ENCODE peak calls at places on chromosomes 1 and 21, in four cellular contexts. One of them, this sample, is unnamed.
A peak's percentile ranks its signal among the peaks of the same experiment; 100 is the strongest.

GRCh38 chr1:14259191-14259757 is 339.2 kb upstream of the KAZN start:
- DNase-seq in mesenchymal stem cell: no peak
- DNase-seq in neuronal stem cell: no peak
- DNase-seq in H1: no peak
- DNase-seq in this sample: no peak

GRCh38 chr1:18907914-18908845 is 5.8 kb upstream of the ALDH4A1 start:
- DNase-seq in mesenchymal stem cell: no peak
- DNase-seq in H1: no peak
- DNase-seq in neuronal stem cell: no peak
- DNase-seq in this sample: no peak

GRCh38 chr1:10945988-10946387 is 66.5 kb upstream of the TARDBP start:
- DNase-seq in mesenchymal stem cell: no peak
- DNase-seq in neuronal stem cell: no peak
- DNase-seq in H1: no peak
- DNase-seq in this sample: no peak

GRCh38 chr1:151763990-151764389 is 694 bp upstream of the MRPL9 start:
- DNase-seq in neuronal stem cell: no peak
- DNase-seq in mesenchymal stem cell: no peak
- DNase-seq in H1: no peak
- DNase-seq in this sample: no peak

GRCh38 chr1:10687782-10688408 is 108.6 kb downstream of the CASZ1 start:
- DNase-seq in mesenchymal stem cell: peak; percentile 48
- DNase-seq in H1: no peak
- DNase-seq in neuronal stem cell: no peak
- DNase-seq in this sample: no peak

GRCh38 chr1:20184481-20184900 is 1.4 kb upstream of the UBXN10 start:
- DNase-seq in H1: no peak
- DNase-seq in neuronal stem cell: no peak
- DNase-seq in mesenchymal stem cell: no peak
- DNase-seq in this sample: peak; percentile 73

GRCh38 chr1:54334996-54335395 is 71.2 kb downstream of the SSBP3 start:
- DNase-seq in mesenchymal stem cell: peak; percentile 88
- DNase-seq in neuronal stem cell: no peak
- DNase-seq in H1: no peak
- DNase-seq in this sample: no peak

GRCh38 chr21:41411449-41412089 is 14.5 kb upstream of the MX1 start:
- DNase-seq in H1: no peak
- DNase-seq in neuronal stem cell: no peak
- DNase-seq in mesenchymal stem cell: peak; percentile 2
- DNase-seq in this sample: peak; percentile 11

GRCh38 chr1:220062629-220063028 is 16.3 kb upstream of the EPRS1 start:
- DNase-seq in mesenchymal stem cell: no peak
- DNase-seq in H1: no peak
- DNase-seq in neuronal stem cell: no peak
- DNase-seq in this sample: no peak

GRCh38 chr1:151828931-151829330 is 2.7 kb downstream of the RORC start:
- DNase-seq in mesenchymal stem cell: peak; percentile 20
- DNase-seq in H1: no peak
- DNase-seq in neuronal stem cell: peak; percentile 65
- DNase-seq in this sample: no peak

GRCh38 chr1:174974711-174975111 is 25.0 kb upstream of the CACYBP start:
- DNase-seq in H1: no peak
- DNase-seq in neuronal stem cell: no peak
- DNase-seq in mesenchymal stem cell: no peak
- DNase-seq in this sample: peak; percentile 72

GRCh38 chr21:42565206-42565810 is 51.7 kb downstream of the SLC37A1 start:
- DNase-seq in H1: no peak
- DNase-seq in neuronal stem cell: no peak
- DNase-seq in mesenchymal stem cell: no peak
- DNase-seq in this sample: no peak

GRCh38 chr1:41379741-41380130 is 18.5 kb downstream of the FOXO6 start:
- DNase-seq in mesenchymal stem cell: no peak
- DNase-seq in H1: no peak
- DNase-seq in neuronal stem cell: no peak
- DNase-seq in this sample: no peak

GRCh38 chr1:25462732-25463131 is 32.0 kb downstream of the MACO1 start:
- DNase-seq in neuronal stem cell: no peak
- DNase-seq in H1: no peak
- DNase-seq in mesenchymal stem cell: no peak
- DNase-seq in this sample: no peak

GRCh38 chr1:94044290-94044790 is 76.6 kb downstream of the ABCA4 start:
- DNase-seq in H1: no peak
- DNase-seq in neuronal stem cell: no peak
- DNase-seq in mesenchymal stem cell: no peak
- DNase-seq in this sample: no peak

GRCh38 chr1:153345187-153346066 is 3.2 kb downstream of the PGLYRP4 start:
- DNase-seq in neuronal stem cell: no peak
- DNase-seq in H1: no peak
- DNase-seq in mesenchymal stem cell: no peak
- DNase-seq in this sample: no peak

GRCh38 chr1:25750923-25751605 is 48.9 kb upstream of the SELENON start:
- DNase-seq in mesenchymal stem cell: no peak
- DNase-seq in neuronal stem cell: no peak
- DNase-seq in H1: no peak
- DNase-seq in this sample: no peak

GRCh38 chr1:160086162-160086892 is 5.0 kb downstream of the KCNJ9 start:
- DNase-seq in mesenchymal stem cell: no peak
- DNase-seq in H1: no peak
- DNase-seq in neuronal stem cell: no peak
- DNase-seq in this sample: no peak

GRCh38 chr21:44874497-44875331 is 1.2 kb upstream of the PTTG1IP start:
- DNase-seq in mesenchymal stem cell: no peak
- DNase-seq in H1: no peak
- DNase-seq in neuronal stem cell: no peak
- DNase-seq in this sample: peak; percentile 19

GRCh38 chr1:53047737-53048344 is 14.2 kb upstream of the PODN start:
- DNase-seq in H1: no peak
- DNase-seq in neuronal stem cell: no peak
- DNase-seq in mesenchymal stem cell: peak; percentile 72
- DNase-seq in this sample: no peak

GRCh38 chr1:119485246-119485645 is 21.8 kb upstream of the HSD3B1 start:
- DNase-seq in mesenchymal stem cell: no peak
- DNase-seq in H1: no peak
- DNase-seq in neuronal stem cell: no peak
- DNase-seq in this sample: no peak

GRCh38 chr1:119482517-119483425 is 24.2 kb upstream of the HSD3B1 start:
- DNase-seq in H1: no peak
- DNase-seq in mesenchymal stem cell: no peak
- DNase-seq in neuronal stem cell: no peak
- DNase-seq in this sample: peak; percentile 61

GRCh38 chr1:119480175-119480574 is 26.8 kb upstream of the HSD3B1 start:
- DNase-seq in mesenchymal stem cell: no peak
- DNase-seq in neuronal stem cell: no peak
- DNase-seq in H1: no peak
- DNase-seq in this sample: no peak

GRCh38 chr1:119481951-119482350 is 25.1 kb upstream of the HSD3B1 start:
- DNase-seq in neuronal stem cell: no peak
- DNase-seq in H1: no peak
- DNase-seq in mesenchymal stem cell: no peak
- DNase-seq in this sample: peak; percentile 66

GRCh38 chr1:119483441-119484200 is 23.4 kb upstream of the HSD3B1 start:
- DNase-seq in H1: no peak
- DNase-seq in mesenchymal stem cell: no peak
- DNase-seq in neuronal stem cell: no peak
- DNase-seq in this sample: no peak
- H3K4me2 ChIP-seq in H1: no peak overlapping the region
- H3K4me2 ChIP-seq in mesenchymal stem cell: no peak overlapping the region
- H3K4me2 ChIP-seq in neuronal stem cell: no peak overlapping the region
- H3K4me2 ChIP-seq in this sample: no peak overlapping the region

DNA sequence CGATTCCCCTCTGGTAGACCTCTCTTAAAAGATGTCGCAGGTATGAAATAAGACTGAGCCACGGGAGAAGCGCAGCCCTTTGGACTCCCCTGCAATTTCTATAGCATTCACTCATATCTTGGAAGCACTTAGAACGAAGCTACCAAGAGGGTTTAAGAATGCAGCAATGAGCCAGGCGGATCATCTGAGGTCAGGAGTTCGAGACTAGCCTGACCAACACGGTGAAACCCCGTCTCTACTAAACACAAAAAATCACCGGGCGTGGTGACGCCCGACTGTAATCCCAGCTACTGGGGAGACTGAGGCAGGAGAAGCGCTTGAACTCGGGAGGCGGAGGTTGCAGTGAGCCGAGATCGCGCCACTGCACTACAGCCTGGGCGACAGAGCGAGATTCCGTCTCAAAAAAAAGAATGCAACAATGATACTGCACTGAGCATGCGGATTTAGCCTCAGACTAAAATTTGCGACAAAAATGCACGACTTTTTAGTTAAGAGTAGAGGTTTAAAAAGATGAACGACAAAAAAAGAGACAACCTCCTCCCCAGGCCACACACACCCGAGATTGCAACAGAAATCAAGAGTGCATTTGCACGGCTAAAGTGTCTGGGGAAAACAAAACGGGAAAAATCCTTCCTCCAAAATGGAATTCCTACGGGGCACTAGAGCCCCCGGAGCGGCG is 724 bp downstream of the TOMM20 start:
- DNase-seq in H1: no peak
- DNase-seq in neuronal stem cell: no peak
- DNase-seq in mesenchymal stem cell: peak; percentile 27
- DNase-seq in this sample: no peak
- H3K23ac ChIP-seq in H1: no peak overlapping the region
- H3K23ac ChIP-seq in neuronal stem cell: peak overlapping the region; percentile 100
- H3K23ac ChIP-seq in mesenchymal stem cell: peak overlapping the region; percentile 96
- H3K23ac ChIP-seq in this sample: no peak overlapping the region

GRCh38 chr1:3584915-3585314 is 26.4 kb downstream of the MEGF6 start:
- DNase-seq in H1: no peak
- DNase-seq in mesenchymal stem cell: no peak
- DNase-seq in neuronal stem cell: no peak
- DNase-seq in this sample: no peak
- H3K4me2 ChIP-seq in H1: no peak overlapping the region
- H3K4me2 ChIP-seq in mesenchymal stem cell: no peak overlapping the region
- H3K4me2 ChIP-seq in neuronal stem cell: no peak overlapping the region
- H3K4me2 ChIP-seq in this sample: no peak overlapping the region

GRCh38 chr1:205678286-205679111 is 1.8 kb downstream of the SLC45A3 start:
- DNase-seq in neuronal stem cell: no peak
- DNase-seq in H1: no peak
- DNase-seq in mesenchymal stem cell: peak; percentile 71
- DNase-seq in this sample: no peak
- H3K23ac ChIP-seq in neuronal stem cell: no peak overlapping the region
- H3K23ac ChIP-seq in H1: no peak overlapping the region
- H3K23ac ChIP-seq in mesenchymal stem cell: no peak overlapping the region
- H3K23ac ChIP-seq in this sample: no peak overlapping the region